ENCODE peak calls at places on chromosomes 7 and 10, in ten cellular contexts. H, T, C, N, L, R, Z, Y, G and O are unnamed samples.

GRCh38 chr7:151462306-151462779 is 22.4 kb upstream of the CRYGN start:
- DNase-seq in H (peak), T (no peak), C (no peak), N (no peak), L (no peak), R (no peak), Z (no peak), Y (no peak), G (no peak), O (no peak)

GRCh38 chr10:5343561-5343960 is 21.2 kb upstream of the UCN3 start:
- DNase-seq in H (no peak), T (no peak), C (no peak), N (no peak), L (no peak), R (no peak), Z (no peak), Y (no peak), G (no peak), O (no peak)

GRCh38 chr7:42315096-42315495 is 78.1 kb upstream of the GLI3 start:
- DNase-seq in H (no peak), T (no peak), C (no peak), N (no peak), L (no peak), R (no peak), Z (no peak), Y (no peak), G (no peak), O (no peak)

GRCh38 chr7:77498659-77499379 is 38.3 kb upstream of the PTPN12 start:
- DNase-seq in H (no peak), T (no peak), C (no peak), N (no peak), L (no peak), R (no peak), Z (no peak), Y (no peak), G (no peak), O (no peak)

GRCh38 chr10:133420579-133420978 is 3.8 kb downstream of the SPRN start:
- DNase-seq in H (peak), T (no peak), C (no peak), N (no peak), L (no peak), R (no peak), Z (no peak), Y (no peak), G (no peak), O (no peak)

GRCh38 chr10:30027057-30028005 is 32.1 kb downstream of the JCAD start:
- DNase-seq in H (peak), T (no peak), C (peak), N (peak), L (no peak), R (no peak), Z (peak), Y (peak), G (no peak), O (peak)

GRCh38 chr10:60203993-60204618 is 185.6 kb downstream of the ANK3 start:
- DNase-seq in H (no peak), T (no peak), C (no peak), N (peak), L (no peak), R (no peak), Z (no peak), Y (peak), G (peak), O (no peak)

GRCh38 chr7:23960361-23960760 is 250.3 kb downstream of the STK31 start:
- DNase-seq in H (no peak), T (no peak), C (no peak), N (no peak), L (no peak), R (no peak), Z (no peak), Y (no peak), G (no peak), O (no peak)

GRCh38 chr10:78850611-78851010 is 218.2 kb upstream of the ZMIZ1 start:
- DNase-seq in H (peak), T (no peak), C (no peak), N (no peak), L (no peak), R (no peak), Z (peak), Y (no peak), G (no peak), O (no peak)

GRCh38 chr10:30353851-30354250 is 4.8 kb upstream of the MTPAP start:
- DNase-seq in H (no peak), T (no peak), C (no peak), N (no peak), L (peak), R (no peak), Z (no peak), Y (no peak), G (no peak), O (no peak)

GRCh38 chr7:47635091-47636090 is 53.5 kb upstream of the TNS3 start:
- DNase-seq in H (peak), T (no peak), C (peak), N (peak), L (no peak), R (peak), Z (peak), Y (no peak), G (peak), O (peak)

GRCh38 chr7:92685146-92686042 is 95.2 kb upstream of the FAM133B start:
- DNase-seq in H (no peak), T (no peak), C (no peak), N (no peak), L (no peak), R (no peak), Z (no peak), Y (no peak), G (peak), O (no peak)

GRCh38 chr7:121500659-121501058 is 104.6 kb upstream of the FAM3C start:
- DNase-seq in H (no peak), T (no peak), C (no peak), N (peak), L (no peak), R (no peak), Z (no peak), Y (no peak), G (no peak), O (no peak)

GRCh38 chr7:124690840-124691239 is 74.8 kb downstream of the GPR37 start:
- DNase-seq in H (no peak), T (no peak), C (no peak), N (no peak), L (no peak), R (no peak), Z (no peak), Y (no peak), G (no peak), O (no peak)

GRCh38 chr10:70619271-70620019 is 16.9 kb upstream of the PRF1 start:
- DNase-seq in H (no peak), T (no peak), C (no peak), N (peak), L (no peak), R (no peak), Z (no peak), Y (peak), G (no peak), O (no peak)

GRCh38 chr7:4210821-4211220 is 471.3 kb upstream of the FOXK1 start:
- DNase-seq in H (no peak), T (no peak), C (no peak), N (no peak), L (no peak), R (no peak), Z (no peak), Y (no peak), G (no peak), O (no peak)

GRCh38 chr7:37669818-37670217 is 13.7 kb upstream of the GPR141 start:
- DNase-seq in H (no peak), T (no peak), C (no peak), N (no peak), L (no peak), R (no peak), Z (no peak), Y (no peak), G (no peak), O (no peak)

GRCh38 chr10:110058215-110058614 is 50.4 kb downstream of the ADD3 start:
- DNase-seq in H (no peak), T (no peak), C (no peak), N (no peak), L (no peak), R (no peak), Z (no peak), Y (no peak), G (no peak), O (no peak)

GRCh38 chr10:101777857-101778145 is 1.9 kb upstream of the FGF8 start:
- DNase-seq in H (peak), T (no peak), C (no peak), N (no peak), L (no peak), R (no peak), Z (peak), Y (no peak), G (no peak), O (no peak)

GRCh38 chr10:94429049-94429707 is 26.8 kb downstream of the TBC1D12 start:
- DNase-seq in H (no peak), T (no peak), C (no peak), N (no peak), L (no peak), R (no peak), Z (no peak), Y (no peak), G (no peak), O (no peak)

GRCh38 chr7:70498232-70498631 is 633.7 kb upstream of the GALNT17 start:
- DNase-seq in H (peak), T (no peak), C (no peak), N (no peak), L (no peak), R (no peak), Z (no peak), Y (no peak), G (no peak), O (no peak)

GRCh38 chr10:112913661-112914287 is 36.3 kb upstream of the TCF7L2 start:
- DNase-seq in H (no peak), T (no peak), C (no peak), N (no peak), L (no peak), R (no peak), Z (no peak), Y (no peak), G (no peak), O (no peak)

GRCh38 chr7:85150624-85151023 is 36.2 kb downstream of the SEMA3D start:
- DNase-seq in H (no peak), T (no peak), C (no peak), N (peak), L (no peak), R (no peak), Z (no peak), Y (no peak), G (no peak), O (no peak)

GRCh38 chr10:74650613-74651012 is 175.8 kb upstream of the KAT6B start:
- DNase-seq in H (no peak), T (no peak), C (no peak), N (no peak), L (no peak), R (no peak), Z (no peak), Y (no peak), G (no peak), O (no peak)

GRCh38 chr7:727806-728460 is 852 bp upstream of the PRKAR1B start:
- DNase-seq in H (peak), T (no peak), C (no peak), N (no peak), L (no peak), R (no peak), Z (no peak), Y (no peak), G (peak), O (no peak)

GRCh38 chr10:75452997-75453396 is 21.6 kb downstream of the LRMDA start:
- DNase-seq in H (peak), T (no peak), C (no peak), N (no peak), L (no peak), R (no peak), Z (no peak), Y (no peak), G (no peak), O (no peak)

GRCh38 chr7:106562711-106563366 is 98.1 kb downstream of the CCDC71L start:
- DNase-seq in H (no peak), T (no peak), C (no peak), N (no peak), L (no peak), R (no peak), Z (no peak), Y (no peak), G (no peak), O (no peak)

GRCh38 chr10:111926286-111926685 is 257.3 kb downstream of the GPAM start:
- DNase-seq in H (no peak), T (no peak), C (no peak), N (no peak), L (no peak), R (no peak), Z (no peak), Y (no peak), G (no peak), O (no peak)

GRCh38 chr10:50310560-50311174 is 59.4 kb upstream of the ASAH2 start:
- DNase-seq in H (peak), T (no peak), C (peak), N (no peak), L (no peak), R (peak), Z (no peak), Y (peak), G (peak), O (no peak)

DNA sequence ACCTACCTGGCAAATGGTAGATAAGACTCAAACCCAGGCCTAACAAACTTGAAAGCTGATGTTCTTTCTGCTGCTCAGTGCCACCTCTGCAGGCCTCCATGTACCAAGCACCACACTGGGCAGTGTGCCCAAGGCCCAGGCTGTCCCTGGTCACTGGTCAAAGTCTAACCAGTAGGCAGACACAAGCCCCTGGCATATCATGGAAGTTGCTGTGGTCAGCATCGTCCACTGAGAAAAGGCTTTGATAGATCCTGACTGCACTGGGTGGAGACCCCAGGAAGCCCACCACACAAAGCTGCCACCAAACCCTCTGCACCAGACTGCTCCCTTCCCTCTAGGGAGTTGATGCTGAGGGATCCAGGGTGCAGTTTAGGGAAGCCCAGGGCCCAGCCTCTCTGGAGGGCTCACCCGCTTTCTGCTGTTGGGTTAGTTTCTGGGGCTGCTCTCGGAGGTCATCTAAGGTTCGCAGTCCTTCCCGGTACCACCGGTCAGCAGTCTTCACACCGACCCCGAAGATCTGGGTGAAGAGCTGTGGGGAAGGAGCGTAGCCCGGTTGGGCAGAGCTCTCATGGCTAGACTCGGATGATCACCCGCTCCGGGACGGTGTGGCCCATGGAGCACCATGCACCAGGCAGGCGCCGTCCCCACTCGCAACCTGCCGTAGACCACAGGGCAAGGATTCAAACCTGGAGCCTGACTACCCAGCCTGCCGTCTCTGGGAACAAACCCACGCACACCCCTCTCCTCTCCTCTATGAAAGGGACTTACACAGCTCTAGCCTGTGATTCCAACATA is 6.0 kb downstream of the POLM start:
- DNase-seq in H (no peak), T (no peak), C (peak), N (no peak), L (no peak), R (no peak), Z (peak), Y (no peak), G (no peak), O (no peak)
- H3K27ac ChIP-seq in H (no peak), T (no peak), C (peak), N (no peak), L (no peak), R (peak), Z (peak), Y (no peak), G (no peak), O (no peak)

DNA sequence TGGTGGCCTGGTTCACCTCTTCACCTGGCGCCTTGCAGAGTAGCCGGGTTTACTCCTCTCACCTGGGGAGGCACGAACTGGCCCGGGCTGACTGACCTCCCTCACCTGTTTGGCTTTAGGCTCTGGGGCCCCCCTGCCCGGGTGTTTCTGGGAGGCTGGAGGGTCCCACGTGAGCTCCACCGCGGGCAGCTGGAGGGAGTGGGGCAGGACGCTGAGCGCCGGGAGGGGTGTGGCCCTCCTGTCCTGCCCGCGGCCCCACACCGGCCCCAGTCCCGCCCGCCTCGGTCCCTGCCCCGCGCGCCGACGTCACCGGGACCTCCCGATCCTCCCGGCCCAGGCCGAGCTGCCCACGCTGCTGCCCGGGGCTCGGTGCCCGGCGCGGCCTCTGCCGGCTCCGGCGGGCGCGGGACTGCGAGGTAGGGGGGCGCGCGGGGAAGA is at the start of gene AMZ1:
- DNase-seq in H (peak), T (no peak), C (no peak), N (no peak), L (no peak), R (no peak), Z (no peak), Y (no peak), G (peak), O (no peak)
- H3K27ac ChIP-seq in H (no peak), T (peak), C (no peak), N (no peak), L (peak), R (no peak), Z (no peak), Y (no peak), G (no peak), O (no peak)

GRCh38 chr10:124415210-124415609 is 3.5 kb downstream of the OAT start:
- DNase-seq in H (no peak), T (no peak), C (no peak), N (no peak), L (no peak), R (no peak), Z (no peak), Y (no peak), G (no peak), O (no peak)
- H3K27ac ChIP-seq in H (no peak), T (peak), C (peak), N (no peak), L (no peak), R (no peak), Z (no peak), Y (no peak), G (no peak), O (no peak)

GRCh38 chr10:13321576-13321975 is 21.7 kb upstream of the PHYH start:
- DNase-seq in H (no peak), T (no peak), C (no peak), N (no peak), L (no peak), R (no peak), Z (no peak), Y (no peak), G (no peak), O (no peak)
- H3K27ac ChIP-seq in H (no peak), T (no peak), C (no peak), N (no peak), L (no peak), R (no peak), Z (no peak), Y (no peak), G (no peak), O (no peak)

GRCh38 chr7:134446923-134447322 is 12.0 kb downstream of the AKR1B1 start:
- DNase-seq in H (no peak), T (no peak), C (no peak), N (no peak), L (no peak), R (no peak), Z (no peak), Y (no peak), G (no peak), O (no peak)

GRCh38 chr7:134446446-134446845 is 12.5 kb downstream of the AKR1B1 start:
- DNase-seq in H (no peak), T (no peak), C (no peak), N (no peak), L (no peak), R (no peak), Z (no peak), Y (no peak), G (no peak), O (no peak)

GRCh38 chr7:134449596-134450194 is 9.2 kb downstream of the AKR1B1 start:
- DNase-seq in H (no peak), T (no peak), C (no peak), N (no peak), L (no peak), R (no peak), Z (no peak), Y (no peak), G (no peak), O (peak)

GRCh38 chr7:134448359-134449229 is 10.3 kb downstream of the AKR1B1 start:
- DNase-seq in H (no peak), T (no peak), C (no peak), N (peak), L (peak), R (peak), Z (no peak), Y (peak), G (no peak), O (no peak)

DNA sequence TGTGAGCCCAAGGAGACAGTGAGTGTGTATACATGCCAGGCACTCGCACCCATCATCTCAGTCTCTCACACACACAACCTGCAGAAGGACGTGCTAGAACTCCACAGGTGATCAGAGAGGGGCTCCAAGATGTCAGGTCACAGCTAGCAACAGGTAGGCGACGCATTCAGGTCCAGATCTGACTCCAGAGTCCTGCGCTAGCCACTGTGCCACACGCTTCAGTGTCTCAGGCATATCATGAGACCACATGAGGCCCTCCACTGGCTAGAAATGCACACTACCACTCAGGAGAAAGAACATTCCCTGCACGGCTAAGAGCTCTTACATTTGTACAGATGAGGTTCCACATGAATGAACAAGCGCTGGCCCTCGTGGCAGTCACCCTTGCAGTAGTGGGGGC is 11.5 kb downstream of the AKR1B1 start:
- DNase-seq in H (no peak), T (no peak), C (no peak), N (no peak), L (no peak), R (no peak), Z (no peak), Y (no peak), G (no peak), O (peak)
- H3K27ac ChIP-seq in H (no peak), T (no peak), C (no peak), N (no peak), L (no peak), R (peak), Z (no peak), Y (no peak), G (no peak), O (no peak)

GRCh38 chr10:62073429-62073828 is 171.9 kb downstream of the ARID5B start:
- DNase-seq in H (no peak), T (no peak), C (no peak), N (no peak), L (no peak), R (no peak), Z (no peak), Y (no peak), G (no peak), O (no peak)

GRCh38 chr10:62076872-62077271 is 175.4 kb downstream of the ARID5B start:
- DNase-seq in H (no peak), T (no peak), C (no peak), N (peak), L (no peak), R (peak), Z (no peak), Y (no peak), G (no peak), O (no peak)

GRCh38 chr10:62075414-62075813 is 173.9 kb downstream of the ARID5B start:
- DNase-seq in H (no peak), T (no peak), C (no peak), N (no peak), L (no peak), R (no peak), Z (no peak), Y (no peak), G (no peak), O (no peak)

GRCh38 chr10:62077330-62078015 is 176.0 kb downstream of the ARID5B start:
- DNase-seq in H (no peak), T (no peak), C (no peak), N (no peak), L (no peak), R (no peak), Z (no peak), Y (no peak), G (no peak), O (no peak)

GRCh38 chr10:62075912-62076311 is 174.4 kb downstream of the ARID5B start:
- DNase-seq in H (no peak), T (no peak), C (no peak), N (no peak), L (no peak), R (no peak), Z (no peak), Y (no peak), G (no peak), O (no peak)
- H3K27ac ChIP-seq in H (no peak), T (peak), C (no peak), N (peak), L (peak), R (peak), Z (no peak), Y (no peak), G (no peak), O (no peak)